ENCODE peak calls at places on chromosomes 4 and X, in eight cellular contexts. D is B cell, J is ascending aorta, S is neural crest cell, Y is AG04450, M is AG10803, B is coronary artery, L is GM23338. W is an unnamed sample.

GRCh38 chr4:153485860-153486259 is 19.7 kb downstream of the TMEM131L start:
- DNase-seq in D (no peak), J (no peak), S (no peak), Y (no peak), M (no peak), B (no peak), L (no peak), W (no peak)

GRCh38 chr4:37541956-37542355 is 144.2 kb downstream of the RELL1 start:
- DNase-seq in D (no peak), J (no peak), S (no peak), Y (no peak), M (no peak), B (no peak), L (no peak), W (no peak)

GRCh38 chr4:27066591-27066990 is 205.9 kb downstream of the STIM2 start:
- DNase-seq in D (no peak), J (no peak), S (no peak), Y (no peak), M (no peak), B (no peak), L (no peak), W (no peak)

GRCh38 chr4:10180927-10181744 is 64.5 kb upstream of the WDR1 start:
- DNase-seq in D (no peak), J (no peak), S (no peak), Y (no peak), M (peak), B (no peak), L (no peak), W (peak)

GRCh38 chr4:78651250-78651860 is 99.8 kb downstream of the ANXA3 start:
- DNase-seq in D (no peak), J (no peak), S (no peak), Y (no peak), M (no peak), B (no peak), L (no peak), W (no peak)

GRCh38 chrX:103573205-103573604 is 12.1 kb upstream of the TCEAL4 start:
- DNase-seq in D (no peak), J (no peak), S (no peak), Y (no peak), M (no peak), B (no peak), L (peak), W (no peak)

GRCh38 chr4:93832097-93832496 is 3.5 kb downstream of the ATOH1 start:
- DNase-seq in D (no peak), J (no peak), S (no peak), Y (no peak), M (no peak), B (no peak), L (peak), W (no peak)

GRCh38 chrX:153776611-153777045 is 4.2 kb upstream of the SRPK3 start:
- DNase-seq in D (no peak), J (no peak), S (no peak), Y (no peak), M (no peak), B (no peak), L (no peak), W (no peak)

GRCh38 chr4:52640808-52641595 is 18.1 kb downstream of the USP46 start:
- DNase-seq in D (no peak), J (no peak), S (no peak), Y (no peak), M (peak), B (no peak), L (no peak), W (no peak)

GRCh38 chrX:71541546-71542022 is 8.7 kb downstream of the OGT start:
- DNase-seq in D (no peak), J (no peak), S (no peak), Y (no peak), M (peak), B (no peak), L (no peak), W (peak)

GRCh38 chrX:1475881-1476280 is 23.2 kb upstream of the ASMTL start:
- DNase-seq in D (no peak), J (no peak), S (no peak), Y (no peak), M (no peak), B (no peak), L (no peak), W (peak)

GRCh38 chr4:55524844-55525571 is 21.7 kb downstream of the CLOCK start:
- DNase-seq in D (no peak), J (no peak), S (no peak), Y (no peak), M (peak), B (no peak), L (no peak), W (no peak)

GRCh38 chr4:101348367-101348827 is 1.1 kb upstream of the PPP3CA start:
- DNase-seq in D (no peak), J (no peak), S (no peak), Y (no peak), M (peak), B (no peak), L (peak), W (peak)

GRCh38 chr4:162560073-162560472 is 396.3 kb upstream of the FSTL5 start:
- DNase-seq in D (no peak), J (no peak), S (no peak), Y (no peak), M (no peak), B (no peak), L (no peak), W (no peak)

GRCh38 chrX:106467943-106468342 is 143.8 kb upstream of the RADX start:
- DNase-seq in D (no peak), J (no peak), S (no peak), Y (no peak), M (no peak), B (no peak), L (no peak), W (no peak)

GRCh38 chrX:76821276-76821675 is 393.8 kb downstream of the MAGEE1 start:
- DNase-seq in D (no peak), J (no peak), S (no peak), Y (no peak), M (no peak), B (no peak), L (no peak), W (no peak)

GRCh38 chrX:16160729-16161128 is 6.6 kb upstream of the MAGEB17 start:
- DNase-seq in D (no peak), J (no peak), S (no peak), Y (peak), M (peak), B (no peak), L (no peak), W (no peak)

GRCh38 chr4:185395255-185395955 is at the start of gene LRP2BP:
- DNase-seq in D (peak), J (no peak), S (no peak), Y (no peak), M (peak), B (no peak), L (no peak), W (peak)

GRCh38 chr4:17124767-17125166 is 226.3 kb upstream of the LDB2 start:
- DNase-seq in D (no peak), J (no peak), S (no peak), Y (no peak), M (no peak), B (no peak), L (peak), W (no peak)
- TF ChIP-seq CTCF in D (no peak), J (no peak), S (peak), Y (peak), M (no peak), B (no peak), L (peak), W (no peak)

GRCh38 chr4:123390846-123391456 is 5.6 kb upstream of the SPRY1 start:
- DNase-seq in D (peak), J (no peak), S (no peak), Y (no peak), M (peak), B (no peak), L (peak), W (no peak)
- TF ChIP-seq CTCF in D (peak), J (peak), S (peak), Y (peak), M (peak), B (no peak), L (peak), W (peak)

DNA sequence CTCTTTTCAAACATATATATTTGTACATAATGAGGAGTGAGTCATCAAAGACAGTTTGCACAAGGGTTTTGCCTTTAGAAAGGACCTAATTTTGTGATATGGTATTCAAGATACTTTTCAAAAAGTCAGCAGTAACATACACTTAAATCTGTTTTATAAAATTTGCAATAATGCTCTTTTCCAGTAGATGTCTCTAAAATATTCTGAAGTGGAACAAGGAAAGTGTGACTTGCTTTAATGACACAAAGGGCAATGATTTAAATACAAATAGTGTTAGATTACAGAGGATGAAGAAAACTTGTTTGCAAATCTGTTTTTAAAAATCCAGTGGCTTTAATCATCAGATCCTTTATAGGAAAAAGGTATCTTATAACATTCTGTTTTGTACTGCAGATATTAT is 20.0 kb downstream of the MMRN1 start:
- DNase-seq in D (no peak), J (no peak), S (no peak), Y (no peak), M (no peak), B (no peak), L (no peak), W (no peak)
- TF ChIP-seq CTCF in D (no peak), J (no peak), S (no peak), Y (no peak), M (no peak), B (no peak), L (no peak), W (no peak)

GRCh38 chrX:63421411-63421810 is 70.3 kb upstream of the SPIN4 start:
- DNase-seq in D (no peak), J (no peak), S (no peak), Y (no peak), M (no peak), B (no peak), L (peak), W (no peak)
- TF ChIP-seq CTCF in D (no peak), J (no peak), S (peak), Y (no peak), M (peak), B (no peak), L (no peak), W (no peak)

GRCh38 chrX:111812889-111813563 is 63.0 kb upstream of the TRPC5OS start:
- DNase-seq in D (no peak), J (no peak), S (no peak), Y (no peak), M (no peak), B (no peak), L (no peak), W (no peak)
- TF ChIP-seq CTCF in D (no peak), J (no peak), S (no peak), Y (no peak), M (no peak), B (no peak), L (no peak), W (no peak)

DNA sequence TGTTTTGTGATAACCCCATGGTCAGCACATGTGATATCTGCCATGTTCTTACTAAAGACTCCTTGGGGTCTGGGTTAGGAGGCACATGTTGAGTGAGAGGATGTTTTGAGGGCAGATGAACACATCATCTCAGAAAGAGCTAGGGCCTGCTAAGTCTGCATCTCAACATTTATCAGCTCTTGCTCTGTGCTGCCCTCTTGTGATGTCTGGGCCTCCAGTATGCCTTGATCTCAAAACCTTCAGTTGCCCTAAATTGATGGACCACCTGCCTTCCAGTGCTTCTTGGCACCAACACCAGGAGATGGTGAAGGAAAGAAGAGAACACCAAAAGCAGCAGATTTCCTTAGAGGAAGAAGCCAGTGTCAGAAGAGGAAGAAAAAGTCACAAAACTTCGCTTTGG is 22.5 kb downstream of the MID1 start:
- DNase-seq in D (peak), J (no peak), S (no peak), Y (no peak), M (peak), B (no peak), L (peak), W (peak)
- TF ChIP-seq CTCF in D (peak), J (no peak), S (peak), Y (peak), M (peak), B (no peak), L (peak), W (peak)

GRCh38 chrX:86460760-86461159 is 312.5 kb downstream of the DACH2 start:
- DNase-seq in D (no peak), J (no peak), S (no peak), Y (no peak), M (no peak), B (no peak), L (no peak), W (no peak)
- TF ChIP-seq CTCF in D (no peak), J (no peak), S (no peak), Y (no peak), M (no peak), B (no peak), L (no peak), W (no peak)

GRCh38 chr4:73259552-73260140 is 1.0 kb upstream of the ANKRD17 start:
- DNase-seq in D (no peak), J (no peak), S (peak), Y (no peak), M (peak), B (no peak), L (peak), W (no peak)

GRCh38 chr4:73257242-73257994 is 1.2 kb downstream of the ANKRD17 start:
- DNase-seq in D (peak), J (peak), S (peak), Y (peak), M (peak), B (peak), L (peak), W (peak)

GRCh38 chr4:73258668-73259551 is at the start of gene ANKRD17:
- DNase-seq in D (peak), J (peak), S (peak), Y (peak), M (peak), B (peak), L (peak), W (peak)

GRCh38 chr4:73257995-73258667 is 467 bp downstream of the ANKRD17 start:
- DNase-seq in D (no peak), J (no peak), S (no peak), Y (no peak), M (peak), B (no peak), L (peak), W (no peak)
- TF ChIP-seq CTCF in D (peak), J (peak), S (no peak), Y (no peak), M (no peak), B (no peak), L (peak), W (peak)

GRCh38 chr4:20428410-20429160 is 176.9 kb downstream of the SLIT2 start:
- DNase-seq in D (no peak), J (no peak), S (no peak), Y (no peak), M (no peak), B (no peak), L (peak), W (no peak)
- TF ChIP-seq CTCF in D (peak), J (peak), S (peak), Y (peak), M (peak), B (no peak), L (peak), W (peak)

GRCh38 chr4:112770111-112770510 is 133.2 kb downstream of the LARP7 start:
- DNase-seq in D (no peak), J (no peak), S (no peak), Y (no peak), M (no peak), B (no peak), L (peak), W (no peak)

GRCh38 chr4:112765317-112765989 is 128.5 kb downstream of the LARP7 start:
- DNase-seq in D (peak), J (no peak), S (no peak), Y (no peak), M (no peak), B (no peak), L (peak), W (peak)

GRCh38 chr4:112767386-112767785 is 130.4 kb downstream of the LARP7 start:
- DNase-seq in D (no peak), J (no peak), S (no peak), Y (no peak), M (no peak), B (no peak), L (no peak), W (no peak)

GRCh38 chr4:112766422-112766821 is 129.5 kb downstream of the LARP7 start:
- DNase-seq in D (no peak), J (no peak), S (peak), Y (no peak), M (peak), B (no peak), L (peak), W (peak)
- TF ChIP-seq CTCF in D (no peak), J (peak), S (peak), Y (peak), M (peak), B (no peak), L (peak), W (peak)